ENCODE peak calls at places on chromosomes 4 and X, in nine cellular contexts. I is astrocyte, Y is dorsolateral prefrontal cortex, Z is kidney epithelial cell, V is stomach, Q is type B pancreatic cell, J is pancreas, S is AG09319, P is cardiac muscle cell. F is an unnamed sample.

GRCh38 chr4:173301518-173302201 is 32.5 kb downstream of the HMGB2 start:
- DNase-seq in S (no peak), P (peak), V (no peak), Y (no peak), J (no peak), I (peak), Z (peak), Q (no peak), F (peak)

GRCh38 chr4:17232575-17233253 is 279.2 kb downstream of the QDPR start:
- DNase-seq in P (peak), Z (no peak), I (peak), Y (no peak), Q (no peak), S (peak), V (peak), J (no peak), F (peak)

GRCh38 chrX:123964155-123964554 is 2.6 kb downstream of the STAG2 start:
- DNase-seq in I (no peak), P (peak), V (no peak), S (no peak), Y (no peak), Z (no peak), Q (no peak), J (no peak), F (no peak)

GRCh38 chr4:152352645-152353116 is 183.2 kb downstream of the FBXW7 start:
- DNase-seq in J (no peak), Y (peak), Z (peak), I (peak), V (no peak), S (peak), Q (no peak), P (peak), F (peak)

GRCh38 chrX:11881485-11882170 is 123.6 kb downstream of the MSL3 start:
- DNase-seq in V (no peak), I (no peak), J (no peak), Y (no peak), S (no peak), Q (no peak), Z (no peak), P (peak), F (no peak)

GRCh38 chrX:78839711-78840110 is 92.2 kb downstream of the LPAR4 start:
- DNase-seq in V (no peak), Y (no peak), Z (no peak), S (no peak), J (no peak), P (no peak), I (no peak), Q (no peak), F (no peak)

GRCh38 chr4:13543091-13543581 is 1.2 kb downstream of the NKX3-2 start:
- DNase-seq in V (no peak), J (no peak), Q (peak), I (no peak), Y (no peak), P (no peak), Z (no peak), S (no peak), F (no peak)

GRCh38 chr4:48047896-48048295 is 31.3 kb downstream of the NIPAL1 start:
- DNase-seq in Z (no peak), Y (no peak), J (no peak), I (no peak), P (no peak), V (peak), S (no peak), Q (no peak), F (no peak)

GRCh38 chr4:99617374-99617773 is 40.3 kb downstream of the C4orf54 start:
- DNase-seq in J (no peak), Z (no peak), S (no peak), Y (no peak), P (no peak), V (no peak), Q (no peak), I (no peak), F (no peak)

GRCh38 chr4:130359537-130359936 is 1263.6 kb downstream of the C4orf33 start:
- DNase-seq in J (no peak), Z (no peak), Q (no peak), Y (no peak), V (no peak), S (peak), I (peak), P (peak), F (no peak)

GRCh38 chr4:54909964-54910363 is 215.4 kb downstream of the KDR start:
- DNase-seq in Y (no peak), S (no peak), Q (no peak), J (no peak), P (no peak), V (no peak), I (no peak), Z (no peak), F (no peak)

GRCh38 chr4:7236847-7237246 is 44.5 kb downstream of the SORCS2 start:
- DNase-seq in V (no peak), I (no peak), P (peak), Q (no peak), S (no peak), J (no peak), Y (no peak), Z (no peak), F (no peak)

GRCh38 chr4:143375326-143376073 is 38.8 kb downstream of the GAB1 start:
- DNase-seq in I (no peak), J (no peak), S (no peak), P (no peak), Q (no peak), Z (no peak), Y (peak), V (no peak), F (no peak)

GRCh38 chrX:46380148-46380752 is 165.0 kb downstream of the ZNF674 start:
- DNase-seq in V (no peak), Z (no peak), Q (no peak), Y (no peak), S (no peak), J (no peak), I (no peak), P (no peak), F (no peak)

GRCh38 chr4:20251061-20251795 is 477 bp upstream of the SLIT2 start:
- DNase-seq in S (no peak), J (no peak), Y (no peak), Z (no peak), I (no peak), Q (no peak), P (peak), V (no peak), F (no peak)

GRCh38 chr4:20252656-20253271 is 1.1 kb downstream of the SLIT2 start:
- DNase-seq in Z (no peak), S (no peak), I (peak), P (peak), Y (peak), Q (peak), J (peak), V (no peak), F (no peak)

GRCh38 chr4:20251796-20252655 is at the start of gene SLIT2:
- DNase-seq in Z (no peak), J (peak), P (peak), Y (peak), S (peak), Q (peak), V (peak), I (peak), F (no peak)

GRCh38 chr4:20248155-20248558 is 3.5 kb upstream of the SLIT2 start:
- DNase-seq in Y (no peak), Z (no peak), I (peak), Q (no peak), J (no peak), V (no peak), S (peak), P (peak), F (peak)

DNA sequence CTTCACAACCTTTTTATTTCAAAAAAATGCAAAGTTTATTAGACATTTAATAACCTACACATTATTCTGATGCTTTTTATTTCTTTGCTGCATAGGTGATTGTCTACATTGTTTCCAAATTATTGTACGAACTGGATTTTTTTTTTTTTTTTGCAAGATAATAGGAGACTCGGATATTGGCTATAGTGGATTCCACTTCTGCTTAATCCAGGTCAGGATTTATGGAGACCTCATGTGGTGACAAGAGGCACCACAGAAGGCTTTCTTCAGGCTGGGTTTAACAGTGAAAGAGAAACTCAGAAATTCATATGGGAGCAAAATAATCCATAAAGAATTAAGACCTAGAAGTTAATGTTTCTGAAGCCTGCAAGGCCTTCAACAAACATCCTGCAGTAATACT is 2.4 kb upstream of the SLIT2 start:
- DNase-seq in V (no peak), S (no peak), Q (no peak), I (peak), P (peak), Y (no peak), Z (no peak), J (no peak), F (no peak)
- TF ChIP-seq CTCF in V (peak), S (peak), Q (peak), I (peak), P (peak), Y (peak), Z (peak), J (peak), F (peak)

DNA sequence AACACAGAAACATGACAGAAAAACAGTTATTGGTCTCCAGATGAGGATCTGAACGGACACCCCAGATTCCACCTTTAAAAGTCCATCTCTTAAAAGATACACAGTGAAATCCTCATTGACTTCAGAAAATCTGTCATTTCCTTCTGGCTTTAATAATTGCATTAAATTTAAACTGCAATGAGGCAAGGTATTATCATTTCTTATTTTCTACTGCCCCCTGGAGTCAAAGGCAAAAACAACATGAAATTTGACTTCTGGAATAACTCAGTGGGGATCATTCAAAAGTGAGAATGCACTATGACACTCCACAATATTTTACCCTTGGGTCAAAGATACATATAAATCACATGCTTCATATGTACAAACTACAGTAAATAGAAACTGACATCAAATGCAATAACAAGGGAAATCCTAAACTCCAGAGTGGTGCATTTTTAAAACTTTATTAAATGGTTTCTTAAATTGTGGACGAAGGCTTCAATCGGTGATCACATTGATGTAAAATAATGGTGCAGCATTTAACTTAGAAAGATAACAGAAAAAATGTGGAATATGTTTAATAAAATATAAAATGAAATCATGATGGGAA is 56.4 kb upstream of the SPANXN1 start:
- DNase-seq in J (no peak), S (no peak), Y (no peak), I (no peak), Q (no peak), V (no peak), Z (no peak), P (peak), F (no peak)
- TF ChIP-seq CTCF in J (peak), S (peak), Y (peak), I (peak), Q (peak), V (no peak), Z (peak), P (peak), F (no peak)

GRCh38 chrX:69031181-69031580 is 134.1 kb downstream of the PJA1 start:
- DNase-seq in Q (no peak), P (no peak), I (no peak), Y (no peak), Z (no peak), J (no peak), S (no peak), V (no peak), F (no peak)
- TF ChIP-seq CTCF in Q (peak), P (peak), I (no peak), Y (no peak), Z (peak), J (no peak), S (peak), V (no peak), F (no peak)

GRCh38 chr4:101347557-101348366 is 436 bp upstream of the PPP3CA start:
- DNase-seq in J (peak), S (peak), Y (peak), P (peak), I (peak), Z (peak), Q (peak), V (peak), F (peak)
- TF ChIP-seq CTCF in J (no peak), S (peak), Y (no peak), P (peak), I (no peak), Z (no peak), Q (peak), V (no peak), F (no peak)